ENCODE peak calls at places on chromosomes 2 and 18, in four cellular contexts. F, O, V and K are unnamed samples.
A peak's percentile ranks its signal among the peaks of the same experiment; 100 is the strongest.

GRCh38 chr2:234458466-234458865 is 38.4 kb downstream of the ARL4C start:
- DNase-seq in F (no peak), O (no peak), V (no peak), K (no peak)

GRCh38 chr2:88933980-88934379 is 242.5 kb downstream of the RPIA start:
- DNase-seq in F (peak; percentile 69), O (peak; percentile 1), V (no peak), K (no peak)

GRCh38 chr18:66603941-66604627 is at the start of gene CDH19:
- DNase-seq in F (peak; percentile 13), O (no peak), V (no peak), K (no peak)

GRCh38 chr18:7733642-7734041 is 166.5 kb downstream of the PTPRM start:
- DNase-seq in F (peak; percentile 30), O (no peak), V (no peak), K (no peak)

GRCh38 chr2:81481994-81482368 is 1177.4 kb upstream of the LRRTM1 start:
- DNase-seq in F (peak; percentile 11), O (no peak), V (no peak), K (peak; percentile 3)

GRCh38 chr2:106841886-106842645 is 43.9 kb downstream of the ST6GAL2 start:
- DNase-seq in F (no peak), O (no peak), V (no peak), K (no peak)

GRCh38 chr2:68942827-68943226 is 9.9 kb downstream of the GKN2 start:
- DNase-seq in F (no peak), O (no peak), V (no peak), K (no peak)

GRCh38 chr2:128362889-128363228 is 44.2 kb upstream of the HS6ST1 start:
- DNase-seq in F (peak; percentile 10), O (no peak), V (no peak), K (no peak)

GRCh38 chr2:121232626-121233265 is 52.3 kb downstream of the TFCP2L1 start:
- DNase-seq in F (no peak), O (no peak), V (no peak), K (no peak)

GRCh38 chr2:219386532-219387280 is 1.0 kb downstream of the DNPEP start:
- DNase-seq in F (no peak), O (peak; percentile 59), V (no peak), K (no peak)

GRCh38 chr18:3879114-3879835 is 429.3 kb downstream of the TGIF1 start:
- DNase-seq in F (no peak), O (no peak), V (no peak), K (no peak)

GRCh38 chr2:150601280-150602038 is 114.0 kb upstream of the RND3 start:
- DNase-seq in F (peak; percentile 52), O (no peak), V (no peak), K (no peak)

GRCh38 chr18:32610116-32610630 is 139.5 kb upstream of the GAREM1 start:
- DNase-seq in F (no peak), O (no peak), V (no peak), K (no peak)